ENCODE peak calls at places on chromosomes 16 and 17, in five cellular contexts. One of them, this sample, is unnamed.

GRCh38 chr16:84737658-84738057 is 37.9 kb downstream of the USP10 start:
- DNase-seq in colonic mucosa: peak; percentile 89
- DNase-seq in SK-N-SH: no peak
- DNase-seq in PC-9: peak; percentile 12
- DNase-seq in RWPE2: no peak
- DNase-seq in this sample: no peak

GRCh38 chr16:21984062-21984461 is 16.9 kb downstream of the PDZD9 start:
- DNase-seq in colonic mucosa: no peak
- DNase-seq in SK-N-SH: no peak
- DNase-seq in PC-9: no peak
- DNase-seq in RWPE2: no peak
- DNase-seq in this sample: no peak

GRCh38 chr16:28105954-28106353 is 42.4 kb upstream of the GSG1L start:
- DNase-seq in colonic mucosa: no peak
- DNase-seq in SK-N-SH: no peak
- DNase-seq in PC-9: no peak
- DNase-seq in RWPE2: no peak
- DNase-seq in this sample: no peak

GRCh38 chr17:2564876-2565275 is 28.6 kb upstream of the PAFAH1B1 start:
- DNase-seq in colonic mucosa: peak; percentile 57
- DNase-seq in SK-N-SH: no peak
- DNase-seq in PC-9: peak; percentile 69
- DNase-seq in RWPE2: peak; percentile 79
- DNase-seq in this sample: no peak

GRCh38 chr17:10149573-10150399 is 48.6 kb downstream of the GAS7 start:
- DNase-seq in colonic mucosa: no peak
- DNase-seq in SK-N-SH: no peak
- DNase-seq in PC-9: no peak
- DNase-seq in RWPE2: no peak
- DNase-seq in this sample: peak; percentile 68

GRCh38 chr16:282491-282890 is 473 bp upstream of the PDIA2 start:
- DNase-seq in colonic mucosa: no peak
- DNase-seq in SK-N-SH: no peak
- DNase-seq in PC-9: no peak
- DNase-seq in RWPE2: no peak
- DNase-seq in this sample: no peak

GRCh38 chr16:70694088-70694487 is 8.2 kb upstream of the MTSS2 start:
- DNase-seq in colonic mucosa: no peak
- DNase-seq in SK-N-SH: no peak
- DNase-seq in PC-9: peak; percentile 83
- DNase-seq in RWPE2: peak; percentile 94
- DNase-seq in this sample: no peak

GRCh38 chr17:49851387-49852291 is 3.8 kb upstream of the TAC4 start:
- DNase-seq in colonic mucosa: peak; percentile 73
- DNase-seq in SK-N-SH: peak; percentile 92
- DNase-seq in PC-9: peak; percentile 66
- DNase-seq in RWPE2: no peak
- DNase-seq in this sample: peak; percentile 66

GRCh38 chr17:32021618-32021955 is 14.4 kb downstream of the LRRC37B start:
- DNase-seq in colonic mucosa: no peak
- DNase-seq in SK-N-SH: no peak
- DNase-seq in PC-9: no peak
- DNase-seq in RWPE2: no peak
- DNase-seq in this sample: no peak

GRCh38 chr16:70694517-70695218 is 8.8 kb upstream of the MTSS2 start:
- DNase-seq in colonic mucosa: no peak
- DNase-seq in SK-N-SH: peak; percentile 74
- DNase-seq in PC-9: no peak
- DNase-seq in RWPE2: no peak
- DNase-seq in this sample: no peak

GRCh38 chr17:51827140-51827539 is 331.4 kb downstream of the CA10 start:
- DNase-seq in colonic mucosa: no peak
- DNase-seq in SK-N-SH: no peak
- DNase-seq in PC-9: no peak
- DNase-seq in RWPE2: no peak
- DNase-seq in this sample: no peak

GRCh38 chr16:67210069-67210937 is 11.4 kb downstream of the ELMO3 start:
- DNase-seq in colonic mucosa: no peak
- DNase-seq in SK-N-SH: no peak
- DNase-seq in PC-9: no peak
- DNase-seq in RWPE2: peak; percentile 58
- DNase-seq in this sample: no peak

GRCh38 chr17:18362509-18363020 is 785 bp downstream of the SHMT1 start:
- DNase-seq in colonic mucosa: peak; percentile 78
- DNase-seq in SK-N-SH: peak; percentile 70
- DNase-seq in PC-9: peak; percentile 89
- DNase-seq in RWPE2: no peak
- DNase-seq in this sample: no peak

GRCh38 chr16:88633684-88634140 is 4.7 kb upstream of the IL17C start:
- DNase-seq in colonic mucosa: peak; percentile 64
- DNase-seq in SK-N-SH: peak; percentile 60
- DNase-seq in PC-9: no peak
- DNase-seq in RWPE2: no peak
- DNase-seq in this sample: no peak
- TF ChIP-seq CTCF in colonic mucosa: peak; percentile 40
- TF ChIP-seq CTCF in SK-N-SH: peak; percentile 16
- TF ChIP-seq CTCF in PC-9: no peak
- TF ChIP-seq CTCF in RWPE2: peak; percentile 29
- TF ChIP-seq CTCF in this sample: peak; percentile 46

DNA sequence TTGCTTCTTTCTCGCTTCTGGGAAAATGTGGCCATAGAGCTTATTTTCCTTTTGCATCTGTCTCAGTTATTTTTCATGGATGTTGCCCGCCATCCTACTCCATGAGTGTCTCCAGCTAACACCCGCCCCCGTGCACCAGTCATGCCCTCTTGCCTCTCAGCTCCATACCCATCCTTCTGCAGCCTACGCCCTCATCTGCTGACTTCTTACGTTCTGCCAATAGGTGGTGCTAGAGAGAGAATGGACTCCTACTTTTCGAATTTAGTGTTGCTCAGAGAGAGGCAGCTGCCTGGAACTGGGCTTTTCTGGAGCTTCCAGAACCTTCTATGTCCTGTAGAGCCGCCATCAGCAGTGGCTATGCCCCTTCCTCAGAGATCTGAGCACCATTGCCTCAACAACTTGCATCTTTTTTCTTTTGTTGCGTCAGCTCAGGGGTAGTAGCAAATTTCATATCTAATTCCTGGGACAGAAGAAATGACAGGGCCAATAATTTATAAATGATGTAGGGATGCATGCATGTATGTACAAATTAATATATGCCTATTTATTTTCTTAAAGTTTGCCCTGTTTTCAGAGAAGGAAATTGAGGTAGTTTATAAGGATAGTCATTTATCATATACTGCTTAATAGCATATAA is 119.7 kb upstream of the MYOCD start:
- DNase-seq in colonic mucosa: peak; percentile 47
- DNase-seq in SK-N-SH: peak; percentile 45
- DNase-seq in PC-9: peak; percentile 7
- DNase-seq in RWPE2: no peak
- DNase-seq in this sample: no peak
- TF ChIP-seq CTCF in colonic mucosa: peak; percentile 68
- TF ChIP-seq CTCF in SK-N-SH: peak; percentile 78
- TF ChIP-seq CTCF in PC-9: peak; percentile 63
- TF ChIP-seq CTCF in RWPE2: peak; percentile 84
- TF ChIP-seq CTCF in this sample: peak; percentile 45

GRCh38 chr17:40341808-40342574 is 22.5 kb downstream of the GJD3 start:
- DNase-seq in colonic mucosa: peak; percentile 93
- DNase-seq in SK-N-SH: peak; percentile 93
- DNase-seq in PC-9: peak; percentile 71
- DNase-seq in RWPE2: no peak
- DNase-seq in this sample: peak; percentile 84

GRCh38 chr17:40342575-40343058 is 21.9 kb downstream of the GJD3 start:
- DNase-seq in colonic mucosa: peak; percentile 56
- DNase-seq in SK-N-SH: no peak
- DNase-seq in PC-9: no peak
- DNase-seq in RWPE2: no peak
- DNase-seq in this sample: no peak

GRCh38 chr17:40339068-40339699 is 25.4 kb downstream of the GJD3 start:
- DNase-seq in colonic mucosa: no peak
- DNase-seq in SK-N-SH: no peak
- DNase-seq in PC-9: no peak
- DNase-seq in RWPE2: no peak
- DNase-seq in this sample: no peak

GRCh38 chr17:40340327-40340726 is 24.2 kb downstream of the GJD3 start:
- DNase-seq in colonic mucosa: no peak
- DNase-seq in SK-N-SH: no peak
- DNase-seq in PC-9: no peak
- DNase-seq in RWPE2: no peak
- DNase-seq in this sample: no peak

DNA sequence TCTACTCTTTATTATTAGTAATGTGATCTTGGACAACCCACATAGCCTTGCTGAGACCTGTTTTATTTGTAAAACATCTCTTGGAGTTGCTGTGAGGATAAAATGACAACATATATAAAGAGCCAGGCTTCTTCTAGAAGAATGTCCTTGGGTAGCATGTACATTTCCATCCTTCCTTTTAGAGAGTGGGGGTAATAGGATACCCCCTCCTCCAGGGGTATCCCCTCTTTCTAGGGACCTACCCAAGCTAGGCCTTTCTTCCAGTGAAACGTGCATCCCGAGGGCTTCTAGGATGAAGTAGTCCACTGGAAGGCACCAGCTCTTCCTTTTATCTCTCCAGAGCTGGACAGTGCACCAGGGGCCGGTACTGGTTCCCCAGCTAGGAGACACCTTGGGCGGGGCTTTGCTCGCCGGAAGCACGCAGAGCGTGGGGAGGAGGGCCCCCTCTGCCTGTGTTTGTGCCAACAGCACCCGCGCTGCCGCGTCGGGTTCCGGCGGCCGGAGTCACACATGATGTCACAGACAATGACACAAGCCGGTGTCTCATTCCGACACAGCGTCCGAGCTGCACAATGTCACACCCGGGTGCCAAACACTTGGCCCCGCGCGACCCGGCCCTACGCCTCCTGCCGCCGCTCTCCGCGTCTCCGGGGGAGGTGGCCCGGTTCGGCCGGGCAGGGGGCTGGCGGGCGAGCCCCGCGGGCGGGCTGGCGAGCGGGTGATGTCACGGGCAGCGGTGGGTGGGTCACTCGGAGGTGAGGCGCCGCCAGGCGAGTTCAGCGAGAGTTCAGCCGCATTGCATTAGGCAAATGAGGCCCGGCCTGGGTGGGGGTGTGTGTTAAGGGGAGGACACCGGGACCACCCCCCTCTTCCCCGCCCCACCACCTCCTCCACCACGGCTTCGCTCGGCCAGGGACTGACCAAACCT is 23.4 kb downstream of the GJD3 start:
- DNase-seq in colonic mucosa: peak; percentile 92
- DNase-seq in SK-N-SH: peak; percentile 88
- DNase-seq in PC-9: peak; percentile 82
- DNase-seq in RWPE2: no peak
- DNase-seq in this sample: peak; percentile 99
- TF ChIP-seq CTCF in colonic mucosa: no peak
- TF ChIP-seq CTCF in SK-N-SH: no peak
- TF ChIP-seq CTCF in PC-9: peak; percentile 43
- TF ChIP-seq CTCF in RWPE2: peak; percentile 21
- TF ChIP-seq CTCF in this sample: peak; percentile 34

DNA sequence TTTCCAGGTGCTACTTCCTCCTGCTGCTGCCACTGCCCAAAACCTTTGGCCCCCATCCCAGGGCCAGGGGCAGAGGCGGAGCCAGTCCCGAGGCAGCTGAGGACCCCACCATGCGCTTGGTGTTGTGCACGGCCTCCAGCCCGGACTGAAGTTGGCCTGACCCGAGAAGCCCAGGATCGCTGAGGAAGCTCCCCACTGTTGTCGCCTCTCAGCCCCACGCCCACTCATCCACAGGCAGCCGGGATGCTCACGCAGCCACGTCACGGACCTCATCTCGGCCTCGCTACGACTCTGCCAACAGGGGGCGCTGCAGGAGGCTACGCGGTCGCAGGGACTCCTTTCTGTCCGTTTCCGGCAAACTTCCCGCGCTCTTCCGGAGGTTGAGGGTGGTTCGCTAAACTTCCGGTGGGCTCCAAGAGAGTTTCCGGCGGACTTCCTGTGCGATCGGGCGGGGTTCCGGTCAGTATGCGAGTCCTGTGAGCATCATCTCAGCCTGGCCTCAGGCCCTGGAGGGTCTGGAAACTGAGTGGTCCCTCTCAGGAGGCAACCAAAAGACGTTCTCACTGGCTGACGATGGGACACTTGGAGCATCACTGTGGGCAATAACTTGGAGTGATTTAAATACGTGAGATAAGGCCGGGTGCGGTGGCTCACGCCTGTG is 12.4 kb downstream of the ZG16B start:
- DNase-seq in colonic mucosa: peak; percentile 53
- DNase-seq in SK-N-SH: peak; percentile 55
- DNase-seq in PC-9: no peak
- DNase-seq in RWPE2: peak; percentile 59
- DNase-seq in this sample: peak; percentile 68
- TF ChIP-seq CTCF in colonic mucosa: peak; percentile 31
- TF ChIP-seq CTCF in SK-N-SH: peak; percentile 50
- TF ChIP-seq CTCF in PC-9: peak; percentile 42
- TF ChIP-seq CTCF in RWPE2: peak; percentile 37
- TF ChIP-seq CTCF in this sample: peak; percentile 77

GRCh38 chr16:8712589-8713361 is 38.4 kb downstream of the ABAT start:
- DNase-seq in colonic mucosa: no peak
- DNase-seq in SK-N-SH: peak; percentile 86
- DNase-seq in PC-9: no peak
- DNase-seq in RWPE2: no peak
- DNase-seq in this sample: no peak
- TF ChIP-seq CTCF in colonic mucosa: no peak
- TF ChIP-seq CTCF in SK-N-SH: no peak
- TF ChIP-seq CTCF in PC-9: no peak
- TF ChIP-seq CTCF in RWPE2: no peak
- TF ChIP-seq CTCF in this sample: no peak

DNA sequence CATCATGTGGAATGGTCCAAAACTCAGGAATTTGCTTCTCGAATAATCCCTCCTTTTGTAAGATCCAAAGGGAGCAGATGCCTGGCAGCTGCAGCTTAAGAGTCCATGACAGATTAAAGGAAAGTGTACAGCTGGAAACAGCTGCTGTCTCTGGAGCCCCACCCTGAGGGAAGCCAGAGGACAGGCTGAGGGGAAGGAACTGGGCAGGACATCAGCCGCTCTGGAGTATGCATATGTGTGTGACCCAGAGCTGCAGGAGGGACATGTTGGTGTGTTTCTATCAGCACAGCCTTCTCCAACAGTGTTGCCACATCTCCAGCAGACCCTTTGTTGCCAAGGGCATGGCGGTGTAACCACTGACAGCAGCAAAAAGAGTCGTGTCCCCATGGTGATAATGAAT is 46.2 kb downstream of the CYB561 start:
- DNase-seq in colonic mucosa: peak; percentile 51
- DNase-seq in SK-N-SH: peak; percentile 54
- DNase-seq in PC-9: no peak
- DNase-seq in RWPE2: no peak
- DNase-seq in this sample: no peak
- TF ChIP-seq CTCF in colonic mucosa: no peak
- TF ChIP-seq CTCF in SK-N-SH: no peak
- TF ChIP-seq CTCF in PC-9: no peak
- TF ChIP-seq CTCF in RWPE2: no peak
- TF ChIP-seq CTCF in this sample: no peak

GRCh38 chr16:89860747-89861304 is 12.6 kb upstream of the TCF25 start:
- DNase-seq in colonic mucosa: peak; percentile 65
- DNase-seq in SK-N-SH: peak; percentile 95
- DNase-seq in PC-9: peak; percentile 83
- DNase-seq in RWPE2: peak; percentile 81
- DNase-seq in this sample: peak; percentile 63
- TF ChIP-seq CTCF in colonic mucosa: peak; percentile 78
- TF ChIP-seq CTCF in SK-N-SH: peak; percentile 95
- TF ChIP-seq CTCF in PC-9: peak; percentile 99
- TF ChIP-seq CTCF in RWPE2: peak; percentile 98
- TF ChIP-seq CTCF in this sample: peak; percentile 97